ENCODE peak calls at places on chromosomes 12 and 14, in seven cellular contexts. B is fibroblast of pulmonary artery, T is pancreas, X is natural killer cell, C is GM13977, R is transverse colon, Z is uterus. L is an unnamed sample.

GRCh38 chr12:106224392-106224706 is 23.5 kb downstream of the CKAP4 start:
- DNase-seq in B (no peak), T (no peak), X (no peak), C (no peak), R (no peak), Z (no peak), L (no peak)

GRCh38 chr14:75176142-75176820 is at the start of gene TMED10:
- DNase-seq in B (peak), T (peak), X (peak), C (peak), R (peak), Z (peak), L (peak)

GRCh38 chr12:108115123-108115745 is 13.9 kb upstream of the WSCD2 start:
- DNase-seq in B (no peak), T (no peak), X (no peak), C (no peak), R (no peak), Z (no peak), L (no peak)

GRCh38 chr12:32997471-32997870 is 100.9 kb upstream of the PKP2 start:
- DNase-seq in B (no peak), T (no peak), X (no peak), C (no peak), R (no peak), Z (no peak), L (no peak)

GRCh38 chr12:57631566-57632368 is 1.2 kb downstream of the B4GALNT1 start:
- DNase-seq in B (no peak), T (peak), X (no peak), C (peak), R (no peak), Z (no peak), L (peak)

GRCh38 chr12:123532021-123532420 is 1.5 kb downstream of the RILPL1 start:
- DNase-seq in B (peak), T (no peak), X (no peak), C (peak), R (peak), Z (no peak), L (no peak)

GRCh38 chr12:81610955-81611889 is 147.9 kb downstream of the PPFIA2 start:
- DNase-seq in B (peak), T (peak), X (no peak), C (no peak), R (no peak), Z (no peak), L (peak)

GRCh38 chr12:95195122-95195521 is 22.1 kb downstream of the FGD6 start:
- DNase-seq in B (no peak), T (no peak), X (no peak), C (no peak), R (no peak), Z (no peak), L (no peak)

GRCh38 chr14:23425169-23425568 is 10.3 kb downstream of the MYH7 start:
- DNase-seq in B (no peak), T (no peak), X (no peak), C (no peak), R (no peak), Z (no peak), L (no peak)

GRCh38 chr12:82216475-82216874 is 141.7 kb downstream of the CCDC59 start:
- DNase-seq in B (no peak), T (peak), X (no peak), C (no peak), R (no peak), Z (no peak), L (no peak)

GRCh38 chr12:107418976-107419375 is 266.6 kb upstream of the PWP1 start:
- DNase-seq in B (no peak), T (no peak), X (no peak), C (no peak), R (no peak), Z (no peak), L (no peak)

GRCh38 chr14:78178971-78179370 is 8.8 kb downstream of the NRXN3 start:
- DNase-seq in B (no peak), T (no peak), X (no peak), C (no peak), R (no peak), Z (no peak), L (no peak)

DNA sequence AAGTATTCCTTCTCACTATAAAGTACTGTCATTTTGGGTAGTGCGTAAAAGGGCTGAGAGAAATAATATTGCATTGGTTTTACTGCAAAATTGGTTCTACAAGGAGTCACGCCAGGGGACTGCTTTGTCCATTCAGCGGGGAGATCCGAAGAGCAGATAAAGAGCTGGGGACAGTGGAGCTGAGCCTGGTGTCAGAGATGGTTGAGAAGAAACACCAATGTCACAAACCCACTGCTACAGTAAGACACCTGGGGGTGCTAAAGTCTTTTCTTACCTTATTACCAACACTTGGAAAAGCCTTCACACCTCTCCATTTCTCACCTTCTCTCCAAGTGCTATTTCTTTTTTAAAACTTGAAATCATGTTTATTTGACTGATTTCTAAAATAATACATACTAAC is 14.1 kb downstream of the IL31 start:
- DNase-seq in B (no peak), T (no peak), X (no peak), C (no peak), R (no peak), Z (no peak), L (no peak)
- TF ChIP-seq CTCF in B (no peak), T (no peak), X (no peak), C (peak), R (no peak), Z (no peak), L (no peak)

GRCh38 chr12:68446896-68447806 is 115.0 kb upstream of the MDM1 start:
- DNase-seq in B (peak), T (no peak), X (no peak), C (no peak), R (no peak), Z (no peak), L (no peak)
- TF ChIP-seq CTCF in B (no peak), T (no peak), X (no peak), C (no peak), R (no peak), Z (no peak), L (no peak)

GRCh38 chr12:111069886-111070285 is 149.5 kb upstream of the MYL2 start:
- DNase-seq in B (no peak), T (no peak), X (no peak), C (no peak), R (no peak), Z (no peak), L (no peak)

GRCh38 chr12:111067498-111067897 is 147.1 kb upstream of the MYL2 start:
- DNase-seq in B (no peak), T (no peak), X (no peak), C (no peak), R (no peak), Z (no peak), L (no peak)

GRCh38 chr12:111064982-111065381 is 144.6 kb upstream of the MYL2 start:
- DNase-seq in B (no peak), T (no peak), X (no peak), C (no peak), R (no peak), Z (no peak), L (no peak)

GRCh38 chr12:111066744-111067437 is 146.5 kb upstream of the MYL2 start:
- DNase-seq in B (no peak), T (no peak), X (no peak), C (no peak), R (no peak), Z (no peak), L (no peak)

GRCh38 chr12:111068281-111068680 is 147.9 kb upstream of the MYL2 start:
- DNase-seq in B (no peak), T (no peak), X (no peak), C (no peak), R (no peak), Z (no peak), L (no peak)
- TF ChIP-seq CTCF in B (no peak), T (no peak), X (no peak), C (no peak), R (no peak), Z (no peak), L (no peak)

DNA sequence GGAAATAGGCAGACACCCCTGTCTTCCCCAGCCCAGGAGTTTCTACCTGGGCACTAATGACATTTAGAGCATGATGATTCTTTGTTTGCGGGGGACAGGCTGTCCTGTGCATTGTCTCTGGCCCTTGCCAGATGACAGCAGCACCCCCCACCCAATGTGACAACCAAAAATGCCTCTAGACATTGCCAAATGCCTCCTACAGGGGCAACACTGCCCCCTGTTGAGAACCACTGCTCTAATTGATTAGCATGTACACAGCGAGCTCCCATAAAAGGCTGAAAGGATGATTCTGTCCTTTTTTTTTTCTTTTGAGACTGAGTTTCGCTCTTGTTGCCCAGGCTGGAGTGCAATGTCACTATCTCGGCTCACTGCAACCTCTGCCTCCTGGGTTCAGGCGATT is 50.5 kb downstream of the MAP1LC3B2 start:
- DNase-seq in B (peak), T (no peak), X (no peak), C (no peak), R (no peak), Z (no peak), L (no peak)
- TF ChIP-seq CTCF in B (peak), T (no peak), X (no peak), C (peak), R (no peak), Z (peak), L (peak)

GRCh38 chr14:71050227-71050823 is 143.1 kb downstream of the PCNX1 start:
- DNase-seq in B (peak), T (no peak), X (no peak), C (peak), R (no peak), Z (no peak), L (no peak)
- TF ChIP-seq CTCF in B (peak), T (peak), X (peak), C (peak), R (peak), Z (no peak), L (peak)